ENCODE peak calls at places on chromosomes 16 and 17, in six cellular contexts. One of them, this sample, is unnamed.

GRCh38 chr16:78606572-78606971 is 507.1 kb downstream of the WWOX start:
- DNase-seq in neural progenitor cell: peak
- DNase-seq in GM23338: peak
- DNase-seq in MM.1S: no peak
- DNase-seq in PC-3: no peak
- DNase-seq in GM23248: no peak
- DNase-seq in this sample: no peak

GRCh38 chr17:81082177-81083073 is 47.5 kb downstream of the BAIAP2 start:
- DNase-seq in GM23338: no peak
- DNase-seq in MM.1S: no peak
- DNase-seq in GM23248: no peak
- DNase-seq in neural progenitor cell: no peak
- DNase-seq in PC-3: no peak
- DNase-seq in this sample: no peak

GRCh38 chr17:31477417-31478055 is 86.1 kb downstream of the RAB11FIP4 start:
- DNase-seq in MM.1S: no peak
- DNase-seq in GM23248: no peak
- DNase-seq in neural progenitor cell: no peak
- DNase-seq in GM23338: no peak
- DNase-seq in PC-3: no peak
- DNase-seq in this sample: no peak

GRCh38 chr17:46124695-46125592 is 68.3 kb downstream of the KANSL1 start:
- DNase-seq in neural progenitor cell: no peak
- DNase-seq in PC-3: no peak
- DNase-seq in GM23248: no peak
- DNase-seq in GM23338: no peak
- DNase-seq in MM.1S: no peak
- DNase-seq in this sample: no peak

GRCh38 chr17:28199115-28199514 is 119.9 kb upstream of the TMEM97 start:
- DNase-seq in neural progenitor cell: no peak
- DNase-seq in MM.1S: no peak
- DNase-seq in PC-3: no peak
- DNase-seq in GM23338: no peak
- DNase-seq in GM23248: no peak
- DNase-seq in this sample: no peak

GRCh38 chr16:50670476-50670875 is 10.6 kb downstream of the SNX20 start:
- DNase-seq in GM23338: no peak
- DNase-seq in PC-3: no peak
- DNase-seq in MM.1S: no peak
- DNase-seq in neural progenitor cell: no peak
- DNase-seq in GM23248: no peak
- DNase-seq in this sample: no peak

GRCh38 chr16:64240586-64240985 is 881.3 kb downstream of the CDH11 start:
- DNase-seq in MM.1S: peak
- DNase-seq in GM23338: no peak
- DNase-seq in GM23248: peak
- DNase-seq in PC-3: peak
- DNase-seq in neural progenitor cell: no peak
- DNase-seq in this sample: no peak

GRCh38 chr17:44778656-44779210 is 19.9 kb downstream of the ADAM11 start:
- DNase-seq in GM23338: no peak
- DNase-seq in MM.1S: no peak
- DNase-seq in PC-3: no peak
- DNase-seq in neural progenitor cell: no peak
- DNase-seq in GM23248: no peak
- DNase-seq in this sample: no peak

GRCh38 chr17:82039695-82040299 is 2.3 kb upstream of the DCXR start:
- DNase-seq in GM23338: no peak
- DNase-seq in PC-3: no peak
- DNase-seq in GM23248: no peak
- DNase-seq in MM.1S: no peak
- DNase-seq in neural progenitor cell: no peak
- DNase-seq in this sample: no peak

GRCh38 chr16:86092586-86093480 is 193.9 kb downstream of the IRF8 start:
- DNase-seq in GM23338: no peak
- DNase-seq in GM23248: no peak
- DNase-seq in neural progenitor cell: no peak
- DNase-seq in MM.1S: no peak
- DNase-seq in PC-3: no peak
- DNase-seq in this sample: no peak

GRCh38 chr17:31321481-31321880 is at the start of gene EVI2A:
- DNase-seq in GM23248: peak
- DNase-seq in neural progenitor cell: peak
- DNase-seq in MM.1S: peak
- DNase-seq in PC-3: peak
- DNase-seq in GM23338: peak
- DNase-seq in this sample: peak

GRCh38 chr17:58089111-58089510 is 5.9 kb downstream of the DYNLL2 start:
- DNase-seq in PC-3: no peak
- DNase-seq in GM23248: no peak
- DNase-seq in neural progenitor cell: no peak
- DNase-seq in GM23338: no peak
- DNase-seq in MM.1S: no peak
- DNase-seq in this sample: no peak

GRCh38 chr17:65455972-65456343 is 105.5 kb downstream of the AXIN2 start:
- DNase-seq in GM23248: no peak
- DNase-seq in neural progenitor cell: peak
- DNase-seq in GM23338: peak
- DNase-seq in PC-3: peak
- DNase-seq in MM.1S: no peak
- DNase-seq in this sample: peak

GRCh38 chr17:72388765-72389473 is 268.1 kb downstream of the SOX9 start:
- DNase-seq in neural progenitor cell: no peak
- DNase-seq in GM23338: no peak
- DNase-seq in GM23248: no peak
- DNase-seq in PC-3: peak
- DNase-seq in MM.1S: peak
- DNase-seq in this sample: peak

GRCh38 chr16:30948956-30949654 is at the start of gene ORAI3:
- DNase-seq in GM23248: peak
- DNase-seq in PC-3: peak
- DNase-seq in MM.1S: peak
- DNase-seq in GM23338: peak
- DNase-seq in neural progenitor cell: peak
- DNase-seq in this sample: peak

GRCh38 chr17:63405741-63406261 is 40.3 kb downstream of the CYB561 start:
- DNase-seq in neural progenitor cell: peak
- DNase-seq in PC-3: peak
- DNase-seq in GM23248: peak
- DNase-seq in GM23338: peak
- DNase-seq in MM.1S: peak
- DNase-seq in this sample: peak

GRCh38 chr17:39208893-39209292 is 8.8 kb downstream of the RPL19 start:
- DNase-seq in PC-3: no peak
- DNase-seq in GM23248: no peak
- DNase-seq in GM23338: no peak
- DNase-seq in neural progenitor cell: peak
- DNase-seq in MM.1S: peak
- DNase-seq in this sample: peak

GRCh38 chr16:27291722-27292240 is 22.0 kb upstream of the IL4R start:
- DNase-seq in GM23338: no peak
- DNase-seq in GM23248: no peak
- DNase-seq in PC-3: no peak
- DNase-seq in MM.1S: no peak
- DNase-seq in neural progenitor cell: no peak
- DNase-seq in this sample: no peak

GRCh38 chr17:55735784-55736405 is 13.2 kb upstream of the TMEM100 start:
- DNase-seq in MM.1S: peak
- DNase-seq in neural progenitor cell: peak
- DNase-seq in GM23338: peak
- DNase-seq in GM23248: peak
- DNase-seq in PC-3: peak
- DNase-seq in this sample: peak

GRCh38 chr16:66266436-66267286 is 99.8 kb upstream of the CDH5 start:
- DNase-seq in PC-3: no peak
- DNase-seq in neural progenitor cell: peak
- DNase-seq in GM23248: peak
- DNase-seq in MM.1S: no peak
- DNase-seq in GM23338: peak
- DNase-seq in this sample: no peak

GRCh38 chr16:82016964-82017363 is 5.7 kb upstream of the SDR42E1 start:
- DNase-seq in GM23338: no peak
- DNase-seq in MM.1S: no peak
- DNase-seq in GM23248: peak
- DNase-seq in neural progenitor cell: no peak
- DNase-seq in PC-3: no peak
- DNase-seq in this sample: no peak

GRCh38 chr16:9567674-9568073 is 476.2 kb downstream of the HAPSTR1 start:
- DNase-seq in GM23338: no peak
- DNase-seq in MM.1S: no peak
- DNase-seq in GM23248: no peak
- DNase-seq in PC-3: no peak
- DNase-seq in neural progenitor cell: no peak
- DNase-seq in this sample: no peak

GRCh38 chr17:5329784-5330557 is 47.9 kb downstream of the RABEP1 start:
- DNase-seq in GM23338: no peak
- DNase-seq in MM.1S: peak
- DNase-seq in PC-3: no peak
- DNase-seq in neural progenitor cell: no peak
- DNase-seq in GM23248: peak
- DNase-seq in this sample: peak

DNA sequence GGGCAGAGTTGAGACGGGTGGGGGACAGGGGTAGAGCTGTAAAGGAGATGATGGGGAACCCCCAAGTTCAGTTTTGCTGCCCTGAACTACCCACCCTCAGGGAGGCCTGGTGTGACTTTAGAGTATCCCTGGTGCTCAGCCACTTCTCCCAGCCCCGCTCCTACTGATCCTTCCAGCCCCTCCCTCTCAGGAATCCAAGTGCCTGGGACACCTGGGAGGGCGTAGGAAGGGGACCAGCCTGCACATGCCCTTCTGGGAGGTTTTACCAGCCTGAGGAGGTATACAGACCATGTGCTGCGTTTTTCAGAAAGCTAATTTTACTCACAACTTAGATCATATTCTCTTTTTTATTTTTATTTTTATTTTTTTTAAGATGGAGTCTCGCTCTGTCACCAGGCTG is 4.1 kb downstream of the ST6GALNAC2 start:
- DNase-seq in neural progenitor cell: no peak
- DNase-seq in PC-3: no peak
- DNase-seq in GM23338: no peak
- DNase-seq in MM.1S: no peak
- DNase-seq in GM23248: no peak
- DNase-seq in this sample: no peak
- TF ChIP-seq EZH2phosphoT487 in neural progenitor cell: no peak
- TF ChIP-seq EZH2phosphoT487 in PC-3: no peak
- TF ChIP-seq EZH2phosphoT487 in GM23338: no peak
- TF ChIP-seq EZH2phosphoT487 in MM.1S: no peak
- TF ChIP-seq EZH2phosphoT487 in GM23248: no peak
- TF ChIP-seq EZH2phosphoT487 in this sample: no peak

DNA sequence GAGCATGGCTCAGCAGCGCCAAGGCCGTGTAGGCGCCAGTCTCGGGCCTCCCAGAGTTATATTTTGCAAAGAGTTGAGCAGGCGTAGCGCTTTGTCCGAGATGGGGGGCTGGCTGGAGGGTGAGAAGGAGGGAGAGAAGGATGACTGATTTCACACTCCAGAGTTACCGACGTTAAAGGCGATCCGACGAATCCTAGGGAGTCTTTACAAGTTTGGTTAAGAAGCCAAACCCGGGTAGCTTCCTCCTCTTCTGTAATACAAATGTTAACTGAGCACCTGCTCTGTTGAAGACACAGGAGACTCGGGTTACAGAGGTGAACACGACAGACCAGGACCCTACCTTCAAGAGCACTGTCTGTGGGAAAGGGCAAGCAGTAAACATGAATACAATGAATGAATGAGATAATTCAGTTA is 805 bp downstream of the POLR2A start:
- DNase-seq in neural progenitor cell: no peak
- DNase-seq in GM23248: no peak
- DNase-seq in GM23338: peak
- DNase-seq in MM.1S: no peak
- DNase-seq in PC-3: no peak
- DNase-seq in this sample: peak
- TF ChIP-seq EZH2phosphoT487 in neural progenitor cell: no peak
- TF ChIP-seq EZH2phosphoT487 in GM23248: no peak
- TF ChIP-seq EZH2phosphoT487 in GM23338: no peak
- TF ChIP-seq EZH2phosphoT487 in MM.1S: no peak
- TF ChIP-seq EZH2phosphoT487 in PC-3: no peak
- TF ChIP-seq EZH2phosphoT487 in this sample: no peak

GRCh38 chr16:6749714-6750113 is 582.9 kb upstream of the RBFOX1 start:
- DNase-seq in MM.1S: no peak
- DNase-seq in GM23248: no peak
- DNase-seq in PC-3: no peak
- DNase-seq in GM23338: no peak
- DNase-seq in neural progenitor cell: no peak
- DNase-seq in this sample: no peak

GRCh38 chr16:6753553-6753952 is 579.1 kb upstream of the RBFOX1 start:
- DNase-seq in GM23248: no peak
- DNase-seq in MM.1S: no peak
- DNase-seq in neural progenitor cell: peak
- DNase-seq in PC-3: no peak
- DNase-seq in GM23338: no peak
- DNase-seq in this sample: no peak
- TF ChIP-seq EZH2phosphoT487 in GM23248: no peak
- TF ChIP-seq EZH2phosphoT487 in MM.1S: no peak
- TF ChIP-seq EZH2phosphoT487 in neural progenitor cell: no peak
- TF ChIP-seq EZH2phosphoT487 in PC-3: no peak
- TF ChIP-seq EZH2phosphoT487 in GM23338: no peak
- TF ChIP-seq EZH2phosphoT487 in this sample: no peak

GRCh38 chr17:83176956-83177583 is 97.7 kb downstream of the METRNL start:
- DNase-seq in GM23248: no peak
- DNase-seq in PC-3: no peak
- DNase-seq in GM23338: no peak
- DNase-seq in MM.1S: no peak
- DNase-seq in neural progenitor cell: no peak
- DNase-seq in this sample: no peak
- TF ChIP-seq EZH2phosphoT487 in GM23248: no peak
- TF ChIP-seq EZH2phosphoT487 in PC-3: no peak
- TF ChIP-seq EZH2phosphoT487 in GM23338: no peak
- TF ChIP-seq EZH2phosphoT487 in MM.1S: no peak
- TF ChIP-seq EZH2phosphoT487 in neural progenitor cell: no peak
- TF ChIP-seq EZH2phosphoT487 in this sample: no peak

GRCh38 chr17:40551091-40551873 is 14.0 kb downstream of the CCR7 start:
- DNase-seq in neural progenitor cell: no peak
- DNase-seq in MM.1S: no peak
- DNase-seq in PC-3: peak
- DNase-seq in GM23248: peak
- DNase-seq in GM23338: no peak
- DNase-seq in this sample: no peak
- TF ChIP-seq EZH2phosphoT487 in neural progenitor cell: no peak
- TF ChIP-seq EZH2phosphoT487 in MM.1S: no peak
- TF ChIP-seq EZH2phosphoT487 in PC-3: no peak
- TF ChIP-seq EZH2phosphoT487 in GM23248: no peak
- TF ChIP-seq EZH2phosphoT487 in GM23338: no peak
- TF ChIP-seq EZH2phosphoT487 in this sample: no peak

GRCh38 chr16:14350626-14351025 is 279.4 kb downstream of the PARN start:
- DNase-seq in GM23248: no peak
- DNase-seq in GM23338: no peak
- DNase-seq in MM.1S: no peak
- DNase-seq in PC-3: no peak
- DNase-seq in neural progenitor cell: no peak
- DNase-seq in this sample: no peak
- TF ChIP-seq EZH2phosphoT487 in GM23248: no peak
- TF ChIP-seq EZH2phosphoT487 in GM23338: no peak
- TF ChIP-seq EZH2phosphoT487 in MM.1S: no peak
- TF ChIP-seq EZH2phosphoT487 in PC-3: no peak
- TF ChIP-seq EZH2phosphoT487 in neural progenitor cell: no peak
- TF ChIP-seq EZH2phosphoT487 in this sample: no peak